ENCODE peak calls at places on chromosomes 11 and 22, in eight cellular contexts. D, H, L, U, B, X, R and E are unnamed samples.

GRCh38 chr11:72954860-72955259 is 140.6 kb downstream of the ATG16L2 start:
- ATAC-seq in U (no peak), B (no peak), D (no peak), R (peak), X (no peak), H (peak), L (no peak), E (peak)

GRCh38 chr11:120326228-120326627 is 1.1 kb downstream of the TLCD5 start:
- ATAC-seq in D (no peak), B (no peak), R (peak), X (no peak), L (no peak), H (peak), U (no peak), E (no peak)

GRCh38 chr11:100004541-100004940 is 682.5 kb upstream of the ARHGAP42 start:
- ATAC-seq in R (no peak), B (no peak), D (no peak), X (no peak), U (peak), H (peak), L (no peak), E (no peak)

GRCh38 chr11:111982532-111983186 is 42.5 kb upstream of the DLAT start:
- ATAC-seq in R (no peak), H (peak), U (no peak), L (peak), D (no peak), B (no peak), X (no peak), E (no peak)

GRCh38 chr11:30474151-30474954 is 111.8 kb downstream of the MPPED2 start:
- ATAC-seq in X (no peak), R (no peak), B (no peak), D (no peak), H (no peak), L (no peak), U (no peak), E (no peak)

GRCh38 chr11:118227865-118228785 is 3.3 kb upstream of the JAML start:
- ATAC-seq in R (no peak), B (peak), X (peak), H (no peak), L (peak), U (no peak), D (no peak), E (peak)

GRCh38 chr22:40265783-40266182 is 80.5 kb upstream of the ADSL start:
- ATAC-seq in U (no peak), D (no peak), H (no peak), L (peak), X (no peak), B (peak), R (no peak), E (no peak)

GRCh38 chr11:130338667-130339066 is 23.9 kb upstream of the ZBTB44 start:
- ATAC-seq in D (no peak), B (no peak), U (no peak), R (no peak), L (no peak), H (no peak), X (no peak), E (no peak)

GRCh38 chr11:96741068-96741467 is 351.3 kb downstream of the JRKL start:
- ATAC-seq in R (peak), D (no peak), X (no peak), U (no peak), H (peak), B (no peak), L (no peak), E (no peak)

GRCh38 chr22:32632650-32633049 is 158.0 kb downstream of the FBXO7 start:
- ATAC-seq in R (no peak), D (no peak), U (no peak), B (no peak), L (no peak), H (no peak), X (no peak), E (no peak)

GRCh38 chr11:111532365-111532709 is 8.2 kb upstream of the LAYN start:
- ATAC-seq in D (no peak), X (no peak), U (peak), R (no peak), H (no peak), B (no peak), L (no peak), E (no peak)

GRCh38 chr11:40388097-40388818 is 1071.2 kb downstream of the LRRC4C start:
- ATAC-seq in H (no peak), L (no peak), U (no peak), D (no peak), B (no peak), R (peak), X (no peak), E (no peak)

GRCh38 chr11:19995131-19995530 is 165.1 kb downstream of the DBX1 start:
- ATAC-seq in X (no peak), D (no peak), H (peak), R (peak), U (peak), L (peak), B (no peak), E (no peak)

GRCh38 chr11:94129505-94130335 is 1.1 kb downstream of the PANX1 start:
- ATAC-seq in U (no peak), B (peak), X (no peak), R (no peak), L (peak), D (no peak), H (peak), E (peak)

GRCh38 chr22:41732096-41732772 is 32.9 kb downstream of the MEI1 start:
- ATAC-seq in L (no peak), X (no peak), U (no peak), R (no peak), D (no peak), H (no peak), B (no peak), E (peak)

GRCh38 chr11:105942951-105943350 is 79.1 kb downstream of the MSANTD4 start:
- ATAC-seq in H (no peak), R (no peak), U (no peak), B (no peak), L (no peak), D (no peak), X (no peak), E (no peak)

GRCh38 chr11:11038339-11039248 is 180.7 kb upstream of the ZBED5 start:
- ATAC-seq in D (no peak), B (no peak), X (no peak), L (no peak), U (no peak), R (no peak), H (no peak), E (no peak)

GRCh38 chr22:38881464-38881871 is 9.5 kb upstream of the CBX6 start:
- ATAC-seq in U (no peak), B (no peak), R (no peak), H (peak), X (no peak), L (peak), D (no peak), E (no peak)

GRCh38 chr11:95459268-95460040 is 228.5 kb upstream of the SESN3 start:
- ATAC-seq in D (no peak), X (no peak), U (no peak), H (peak), L (no peak), R (no peak), B (no peak), E (no peak)

GRCh38 chr22:44930016-44930710 is 79.6 kb downstream of the PHF21B start:
- ATAC-seq in R (no peak), B (no peak), L (no peak), H (peak), X (no peak), U (no peak), D (no peak), E (no peak)

GRCh38 chr11:9150501-9150900 is 59.1 kb upstream of the SCUBE2 start:
- ATAC-seq in B (no peak), X (no peak), U (no peak), R (no peak), D (no peak), L (no peak), H (no peak), E (no peak)

GRCh38 chr11:44400431-44400830 is 90.5 kb upstream of the ALX4 start:
- ATAC-seq in X (no peak), U (peak), R (no peak), H (no peak), D (no peak), B (no peak), L (no peak), E (no peak)

GRCh38 chr22:46815896-46816721 is 53.7 kb downstream of the TBC1D22A start:
- ATAC-seq in H (peak), R (peak), U (peak), D (no peak), X (peak), B (no peak), L (peak), E (peak)

GRCh38 chr22:50308597-50308935 is 1.1 kb upstream of the PLXNB2 start:
- ATAC-seq in B (no peak), U (no peak), H (peak), L (no peak), R (peak), D (no peak), X (no peak), E (no peak)

GRCh38 chr11:936199-936598 is 10.5 kb downstream of the AP2A2 start:
- ATAC-seq in D (no peak), L (no peak), B (no peak), X (no peak), H (no peak), U (no peak), R (no peak), E (no peak)

GRCh38 chr11:19281041-19281440 is 40.3 kb upstream of the E2F8 start:
- ATAC-seq in R (peak), D (no peak), B (no peak), L (no peak), U (no peak), X (no peak), H (no peak), E (no peak)

GRCh38 chr22:19951351-19951750 is 9.7 kb upstream of the TXNRD2 start:
- ATAC-seq in U (no peak), R (no peak), H (peak), L (no peak), B (no peak), D (no peak), X (no peak), E (no peak)